ENCODE peak calls at places on chromosome 17, in eight cellular contexts. I is IMR-90; M is GM13976; L is nephron progenitor cell; A is epithelial cell of proximal tubule; O is activated CD8-positive, alpha-beta T cell treated with anti-CD3 and anti-CD28 coated beads for 36 hours; P is foreskin fibroblast; Y is fibroblast of pulmonary artery. B is an unnamed sample.

GRCh38 chr17:68910256-68910705 is 44.9 kb downstream of the ABCA8 start:
- DNase-seq in A (no peak), I (peak), O (no peak), Y (peak), M (no peak), P (no peak), L (no peak), B (peak)

GRCh38 chr17:40551874-40552768 is 13.2 kb downstream of the CCR7 start:
- DNase-seq in Y (peak), O (peak), P (peak), L (no peak), M (peak), I (peak), A (no peak), B (peak)

GRCh38 chr17:63552211-63552610 is 1.9 kb downstream of the DCAF7 start:
- DNase-seq in L (no peak), I (peak), A (no peak), Y (peak), P (no peak), M (no peak), O (no peak), B (no peak)

GRCh38 chr17:44105483-44105882 is 18.0 kb downstream of the HDAC5 start:
- DNase-seq in O (no peak), M (no peak), L (no peak), A (no peak), I (no peak), Y (no peak), P (no peak), B (no peak)

GRCh38 chr17:76524598-76525512 is 12.7 kb downstream of the CYGB start:
- DNase-seq in A (no peak), Y (peak), L (no peak), M (no peak), P (peak), O (no peak), I (peak), B (no peak)

GRCh38 chr17:44198721-44199552 is 747 bp downstream of the ATXN7L3 start:
- DNase-seq in L (peak), A (no peak), O (peak), M (peak), Y (peak), I (peak), P (peak), B (peak)

GRCh38 chr17:62781356-62781755 is 26.8 kb downstream of the MARCHF10 start:
- DNase-seq in P (peak), M (no peak), A (no peak), O (no peak), L (no peak), Y (peak), I (peak), B (no peak)

GRCh38 chr17:30323895-30324319 is 9.9 kb downstream of the TMIGD1 start:
- DNase-seq in O (peak), A (no peak), P (peak), I (no peak), Y (peak), M (peak), L (no peak), B (no peak)

GRCh38 chr17:45149669-45150603 is 1.7 kb downstream of the HEXIM1 start:
- DNase-seq in M (no peak), I (peak), A (no peak), P (no peak), L (peak), O (peak), Y (peak), B (peak)

GRCh38 chr17:57623620-57624019 is 121.5 kb downstream of the CCDC182 start:
- DNase-seq in Y (no peak), P (no peak), L (no peak), I (no peak), A (no peak), M (peak), O (no peak), B (no peak)

GRCh38 chr17:47698749-47699535 is 5.0 kb downstream of the TBKBP1 start:
- DNase-seq in P (no peak), I (peak), A (no peak), L (peak), O (peak), M (peak), Y (peak), B (peak)

GRCh38 chr17:61314368-61315078 is 85.1 kb upstream of the TBX2 start:
- DNase-seq in A (no peak), L (no peak), O (no peak), Y (peak), I (peak), M (no peak), P (peak), B (no peak)

GRCh38 chr17:48148029-48148759 is 40.6 kb downstream of the SNX11 start:
- DNase-seq in L (no peak), P (peak), A (no peak), Y (no peak), I (no peak), M (no peak), O (no peak), B (no peak)

GRCh38 chr17:66667491-66668030 is 167.4 kb upstream of the CACNG5 start:
- DNase-seq in A (no peak), I (no peak), M (peak), O (peak), P (no peak), L (no peak), Y (no peak), B (no peak)

GRCh38 chr17:7246779-7247178 is 4.5 kb upstream of the GABARAP start:
- DNase-seq in O (no peak), A (no peak), Y (no peak), L (no peak), M (no peak), P (no peak), I (no peak), B (no peak)

GRCh38 chr17:11780621-11781020 is 182.4 kb downstream of the DNAH9 start:
- DNase-seq in Y (no peak), L (no peak), A (no peak), P (no peak), O (no peak), I (no peak), M (no peak), B (no peak)

GRCh38 chr17:231191-231965 is 49.9 kb upstream of the DOC2B start:
- DNase-seq in A (no peak), M (no peak), I (no peak), Y (no peak), P (no peak), L (no peak), O (no peak), B (peak)

GRCh38 chr17:75516619-75517276 is 420 bp downstream of the TSEN54 start:
- DNase-seq in I (no peak), M (no peak), A (no peak), P (peak), L (peak), Y (no peak), O (peak), B (no peak)

GRCh38 chr17:66900126-66901010 is 64.1 kb upstream of the CACNG4 start:
- DNase-seq in O (no peak), P (peak), M (no peak), Y (peak), I (peak), A (no peak), L (no peak), B (no peak)

GRCh38 chr17:2049333-2050245 is 5.3 kb upstream of the HIC1 start:
- DNase-seq in Y (peak), M (peak), I (peak), P (peak), A (no peak), O (peak), L (peak), B (peak)

GRCh38 chr17:16073845-16074244 is 74.2 kb downstream of the TTC19 start:
- DNase-seq in Y (no peak), M (no peak), L (no peak), I (no peak), P (no peak), O (no peak), A (no peak), B (no peak)

GRCh38 chr17:82444941-82445521 is 5.5 kb downstream of the CYBC1 start:
- DNase-seq in A (no peak), M (no peak), L (no peak), I (no peak), Y (peak), P (no peak), O (no peak), B (no peak)

GRCh38 chr17:75843577-75844529 is at the start of gene UNC13D:
- DNase-seq in A (no peak), O (peak), I (no peak), Y (no peak), M (peak), L (no peak), P (no peak), B (peak)

GRCh38 chr17:36697907-36698526 is 96.6 kb downstream of the MRM1 start:
- DNase-seq in A (no peak), O (no peak), Y (peak), L (peak), M (no peak), P (no peak), I (peak), B (no peak)

GRCh38 chr17:32523827-32524552 is 37.2 kb downstream of the CDK5R1 start:
- DNase-seq in I (no peak), O (peak), M (peak), P (no peak), Y (no peak), L (no peak), A (no peak), B (peak)

GRCh38 chr17:44830359-44831269 is 527 bp upstream of the GJC1 start:
- DNase-seq in A (no peak), L (no peak), P (no peak), M (peak), I (no peak), Y (peak), O (peak), B (peak)

GRCh38 chr17:78769200-78769773 is 12.8 kb downstream of the CYTH1 start:
- DNase-seq in Y (no peak), A (no peak), O (peak), M (no peak), P (no peak), L (no peak), I (no peak), B (no peak)
- TF ChIP-seq CTCF in Y (no peak), A (no peak), O (peak), M (no peak), P (no peak), L (no peak), I (no peak), B (no peak)

DNA sequence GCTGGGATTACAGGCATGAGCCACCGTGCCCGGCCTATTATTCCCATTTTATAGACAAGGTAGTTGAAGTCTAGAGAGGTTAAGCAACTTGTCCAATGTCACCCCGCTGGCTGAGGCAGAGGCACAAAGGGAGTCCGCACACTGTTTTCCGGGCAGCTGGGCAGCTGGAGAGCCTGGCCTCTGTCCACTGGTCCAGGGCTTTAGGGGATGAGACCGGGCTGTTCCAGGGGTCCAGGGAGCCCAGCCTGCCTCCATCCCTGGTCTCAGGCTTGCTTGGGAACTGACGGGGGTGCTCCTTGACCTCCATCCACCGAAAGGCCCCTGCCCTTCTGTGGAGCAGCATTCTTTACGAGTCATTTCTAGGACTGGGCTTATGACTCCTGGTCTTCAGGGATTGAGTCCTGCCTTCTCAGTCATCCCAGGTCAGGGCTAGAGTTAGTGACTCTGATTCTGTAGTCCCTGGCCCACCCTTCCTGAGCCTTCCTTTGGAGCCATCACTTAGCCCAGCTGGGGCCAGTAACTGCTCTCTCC is 37.5 kb downstream of the SOCS3 start:
- DNase-seq in L (no peak), P (no peak), O (no peak), I (peak), Y (no peak), A (no peak), M (no peak), B (no peak)
- TF ChIP-seq CTCF in L (no peak), P (no peak), O (no peak), I (no peak), Y (no peak), A (no peak), M (no peak), B (no peak)

GRCh38 chr17:49223168-49223516 is 7.4 kb downstream of the PHOSPHO1 start:
- DNase-seq in A (no peak), I (no peak), Y (no peak), M (no peak), L (no peak), O (no peak), P (no peak), B (no peak)
- TF ChIP-seq CTCF in A (no peak), I (no peak), Y (no peak), M (no peak), L (no peak), O (no peak), P (no peak), B (no peak)

GRCh38 chr17:17661134-17661533 is 20.1 kb upstream of the RAI1 start:
- DNase-seq in A (no peak), M (no peak), L (no peak), Y (no peak), P (no peak), O (no peak), I (no peak), B (no peak)

GRCh38 chr17:17663160-17664072 is 17.8 kb upstream of the RAI1 start:
- DNase-seq in A (peak), L (peak), P (peak), M (peak), Y (peak), I (peak), O (peak), B (peak)

GRCh38 chr17:17659340-17659739 is 21.9 kb upstream of the RAI1 start:
- DNase-seq in A (no peak), L (no peak), I (no peak), Y (no peak), M (no peak), P (no peak), O (no peak), B (no peak)

GRCh38 chr17:17664073-17664470 is 17.2 kb upstream of the RAI1 start:
- DNase-seq in L (no peak), M (no peak), P (no peak), A (no peak), O (no peak), I (no peak), Y (no peak), B (no peak)

GRCh38 chr17:17661834-17662233 is 19.4 kb upstream of the RAI1 start:
- DNase-seq in A (no peak), M (no peak), P (no peak), O (no peak), Y (no peak), I (no peak), L (no peak), B (no peak)
- TF ChIP-seq CTCF in A (peak), M (no peak), P (no peak), O (no peak), Y (peak), I (no peak), L (peak), B (no peak)

GRCh38 chr17:79907217-79907715 is 68.0 kb upstream of the CBX4 start:
- DNase-seq in A (no peak), O (no peak), L (no peak), M (no peak), Y (no peak), I (no peak), P (no peak), B (no peak)
- TF ChIP-seq CTCF in A (no peak), O (no peak), L (no peak), M (no peak), Y (no peak), I (no peak), P (no peak), B (no peak)